ENCODE peak calls at places on chromosomes 13 and 19, in five cellular contexts. U is GM12878, M is SK-N-SH, G is K562, J is HepG2. K is an unnamed sample.

GRCh38 chr13:27393101-27393500 is 31.3 kb upstream of the GTF3A start:
- DNase-seq in G (no peak), M (no peak), U (no peak), J (no peak), K (no peak)

GRCh38 chr13:89514534-89515312 is 1832.8 kb upstream of the MIR17HG start:
- DNase-seq in U (no peak), G (no peak), M (no peak), J (peak; percentile 50), K (no peak)

GRCh38 chr19:54190942-54191670 is at the start of gene TSEN34:
- DNase-seq in M (peak; percentile 90), J (peak; percentile 71), G (peak; percentile 77), U (no peak), K (peak; percentile 71)

GRCh38 chr13:48892311-48892710 is 83.4 kb upstream of the FNDC3A start:
- DNase-seq in M (no peak), G (no peak), J (peak; percentile 14), U (no peak), K (no peak)

GRCh38 chr13:77800219-77800618 is 102.7 kb downstream of the SLAIN1 start:
- DNase-seq in J (no peak), G (no peak), U (no peak), M (no peak), K (no peak)

GRCh38 chr13:29435125-29435911 is 160.2 kb downstream of the SLC7A1 start:
- DNase-seq in G (no peak), J (no peak), U (no peak), M (peak; percentile 20), K (no peak)

GRCh38 chr19:594265-594870 is 4.7 kb downstream of the HCN2 start:
- DNase-seq in U (no peak), M (no peak), J (no peak), G (no peak), K (no peak)

GRCh38 chr13:109964164-109964563 is 177.8 kb upstream of the IRS2 start:
- DNase-seq in G (no peak), M (no peak), U (no peak), J (no peak), K (no peak)

GRCh38 chr13:107348931-107349330 is 781.0 kb upstream of the ARGLU1 start:
- DNase-seq in J (no peak), M (peak; percentile 24), U (no peak), G (no peak), K (no peak)

GRCh38 chr13:100208002-100208401 is 119.1 kb downstream of the PCCA start:
- DNase-seq in M (no peak), J (no peak), G (no peak), U (no peak), K (no peak)

GRCh38 chr19:12723383-12723642 is 419 bp downstream of the TNPO2 start:
- DNase-seq in G (no peak), U (no peak), J (no peak), M (no peak), K (no peak)

GRCh38 chr13:50255639-50256038 is 240.4 kb downstream of the KCNRG start:
- DNase-seq in U (no peak), J (no peak), M (no peak), G (no peak), K (no peak)

GRCh38 chr13:97121894-97122293 is 100.2 kb upstream of the MBNL2 start:
- DNase-seq in J (no peak), M (no peak), U (no peak), G (no peak), K (no peak)

GRCh38 chr13:41130356-41130755 is 2.2 kb downstream of the KBTBD6 start:
- DNase-seq in M (no peak), G (no peak), U (no peak), J (no peak), K (no peak)

GRCh38 chr19:1027020-1027952 is 878 bp downstream of the CNN2 start:
- DNase-seq in G (no peak), U (no peak), M (no peak), J (no peak), K (no peak)

GRCh38 chr19:33194527-33194883 is 375 bp downstream of the LRP3 start:
- DNase-seq in M (no peak), G (no peak), J (no peak), U (no peak), K (no peak)

GRCh38 chr19:38766276-38767047 is 6.9 kb downstream of the LGALS7 start:
- DNase-seq in G (no peak), U (no peak), M (no peak), J (no peak), K (no peak)

GRCh38 chr13:30932481-30933333 is at the start of gene TEX26:
- DNase-seq in U (no peak), M (no peak), J (no peak), G (no peak), K (no peak)

GRCh38 chr13:44762946-44763345 is 186.8 kb upstream of the TSC22D1 start:
- DNase-seq in U (no peak), G (no peak), J (no peak), M (no peak), K (no peak)

GRCh38 chr13:91318886-91319285 is 28.6 kb upstream of the MIR17HG start:
- DNase-seq in G (no peak), U (no peak), J (no peak), M (no peak), K (no peak)

GRCh38 chr13:94369862-94370491 is 109.5 kb downstream of the DCT start:
- DNase-seq in U (no peak), J (no peak), G (no peak), M (no peak), K (no peak)
- TF ChIP-seq FOXM1 in U (no peak), J (no peak), G (no peak), M (no peak), K (no peak)

GRCh38 chr19:44806271-44806670 is 2.6 kb upstream of the BCAM start:
- DNase-seq in J (no peak), M (no peak), G (no peak), U (no peak), K (no peak)

GRCh38 chr19:44808463-44809371 is at the start of gene BCAM:
- DNase-seq in M (peak; percentile 97), G (peak; percentile 98), U (no peak), J (peak; percentile 65), K (peak; percentile 79)

GRCh38 chr19:44809856-44810554 is 1.1 kb downstream of the BCAM start:
- DNase-seq in G (no peak), J (no peak), M (no peak), U (no peak), K (no peak)

GRCh38 chr19:44807162-44807561 is 1.7 kb upstream of the BCAM start:
- DNase-seq in G (no peak), M (no peak), U (no peak), J (peak; percentile 90), K (no peak)

DNA sequence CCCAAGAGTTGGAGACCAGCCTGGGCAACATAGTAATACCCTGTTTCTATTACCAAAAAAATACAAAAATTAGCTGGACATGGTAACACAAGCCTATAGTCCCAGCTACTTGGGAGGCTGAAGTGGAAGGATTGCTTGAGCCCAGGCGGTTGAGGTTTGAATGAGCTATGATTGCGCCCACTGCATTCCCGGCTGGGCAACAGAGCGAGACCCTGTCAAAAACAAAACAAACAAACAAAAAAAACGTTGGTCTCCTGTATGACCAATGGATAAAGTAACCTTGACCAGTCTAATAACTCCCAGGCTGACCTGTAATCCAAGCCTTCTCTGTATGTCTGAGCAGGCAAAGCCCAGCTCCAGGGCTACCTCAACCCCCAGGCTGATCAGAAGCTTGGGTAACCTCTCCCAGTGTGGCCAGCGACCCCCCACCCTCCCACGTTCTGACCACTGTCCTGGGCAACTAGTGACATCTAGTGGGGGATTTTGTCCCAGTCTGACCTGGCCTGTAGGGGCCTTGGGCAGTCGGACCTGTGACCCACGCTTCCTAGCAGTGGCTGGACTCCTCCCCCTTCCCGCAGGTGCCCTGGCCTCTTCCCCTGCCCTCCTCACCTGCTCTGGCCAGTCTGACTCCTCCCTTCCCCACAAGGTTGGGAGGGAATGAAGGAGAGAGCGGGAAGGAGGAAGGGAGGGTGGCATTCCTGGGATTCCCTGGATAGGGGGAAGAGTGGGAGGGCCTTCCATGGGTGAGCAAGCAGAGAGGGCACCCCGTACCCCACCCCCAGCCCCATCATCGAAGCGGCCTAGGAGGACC is 1.0 kb upstream of the BCAM start:
- DNase-seq in J (peak; percentile 77), G (peak; percentile 80), M (peak; percentile 83), U (no peak), K (no peak)
- TF ChIP-seq FOXM1 in J (no peak), G (no peak), M (no peak), U (no peak), K (no peak)

DNA sequence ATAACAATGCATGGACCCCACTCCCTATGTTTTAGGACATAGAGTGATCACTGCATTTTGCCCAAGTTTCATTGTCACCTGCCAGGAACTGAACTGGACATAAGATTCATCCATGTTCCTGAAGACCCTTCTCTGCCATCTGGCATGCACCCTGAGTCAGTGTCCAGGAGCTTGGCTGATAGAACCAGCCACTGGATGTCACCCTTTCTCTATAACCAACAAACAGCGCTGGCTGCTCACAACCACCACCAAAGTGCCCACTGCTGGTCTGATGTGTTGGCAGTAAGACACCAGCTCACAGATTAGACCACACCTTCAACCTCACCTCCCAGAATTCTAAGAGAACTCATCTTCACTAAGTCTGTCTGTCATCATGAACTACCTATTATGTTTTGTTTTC is 333.4 kb downstream of the ITGBL1 start:
- DNase-seq in J (peak; percentile 17), U (no peak), G (no peak), M (peak; percentile 22), K (peak; percentile 4)
- TF ChIP-seq FOXM1 in J (no peak), U (no peak), G (no peak), M (no peak), K (no peak)

DNA sequence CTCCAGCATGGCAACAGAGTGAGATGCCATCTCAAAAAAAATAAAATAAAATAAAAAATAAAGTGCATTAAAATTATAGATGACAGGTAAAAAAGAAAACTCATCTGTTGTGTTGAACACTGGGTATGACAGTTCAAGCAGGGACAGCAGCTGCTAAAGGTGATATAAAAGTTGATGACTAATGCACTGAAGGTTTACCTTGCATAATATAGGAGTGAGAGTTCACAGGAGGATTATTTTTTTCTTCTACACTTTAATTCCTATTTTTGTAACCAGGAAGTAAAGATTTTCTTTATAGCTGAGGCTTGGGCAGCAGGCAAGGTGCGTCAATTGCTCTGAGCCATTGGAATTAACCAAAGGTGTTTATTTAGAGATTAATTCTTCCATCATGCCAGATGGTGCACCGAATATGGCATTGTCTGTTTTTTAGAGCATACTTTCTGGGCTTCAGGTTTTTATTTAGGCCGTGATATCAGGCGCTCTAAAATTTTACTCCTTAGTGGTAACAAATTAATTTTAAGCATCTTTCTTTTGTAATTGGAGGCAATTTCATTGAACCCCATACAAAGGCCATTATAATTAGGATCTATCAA is 337.0 kb upstream of the SLC10A2 start:
- DNase-seq in J (no peak), U (no peak), G (no peak), M (no peak), K (no peak)
- TF ChIP-seq FOXM1 in J (no peak), U (no peak), G (no peak), M (no peak), K (no peak)

DNA sequence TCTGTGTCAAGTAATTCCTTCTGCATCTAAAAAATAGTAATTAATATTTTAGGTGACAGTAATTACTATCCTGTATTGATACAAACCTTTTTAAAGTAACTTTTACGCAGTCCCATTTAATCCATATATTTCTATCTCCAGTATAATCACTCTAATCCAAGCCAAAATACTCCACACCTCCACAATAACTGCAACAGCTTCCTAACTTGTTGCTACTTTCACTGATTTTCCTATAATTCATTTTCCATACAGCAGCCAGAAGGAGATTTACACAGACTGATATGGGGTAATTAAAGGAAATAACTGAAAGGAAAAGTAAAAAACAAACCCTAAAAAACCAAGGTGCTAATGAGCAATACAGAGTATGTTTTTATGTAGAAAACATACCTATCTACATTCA is 64.9 kb downstream of the RBM26 start:
- DNase-seq in M (no peak), J (no peak), G (no peak), U (no peak), K (no peak)
- TF ChIP-seq FOXM1 in M (no peak), J (no peak), G (no peak), U (no peak), K (no peak)

GRCh38 chr13:20412761-20413355 is 112.8 kb downstream of the CRYL1 start:
- DNase-seq in J (no peak), G (no peak), U (no peak), M (no peak), K (no peak)
- TF ChIP-seq FOXM1 in J (no peak), G (no peak), U (no peak), M (no peak), K (no peak)